ENCODE peak calls at places on chromosome 1, in ten cellular contexts. One of them, this sample, is unnamed.

GRCh38 chr1:248824701-248825100 is 1.0 kb downstream of the SH3BP5L start:
- DNase-seq in CD4-positive, alpha-beta memory T cell: no peak
- DNase-seq in GM12865: no peak
- DNase-seq in heart left ventricle: no peak
- DNase-seq in transverse colon: no peak
- DNase-seq in uterus: no peak
- DNase-seq in tibial artery: peak; percentile 52
- DNase-seq in psoas muscle: no peak
- DNase-seq in cardiac muscle cell: no peak
- DNase-seq in A549: no peak
- DNase-seq in this sample: no peak

GRCh38 chr1:197521118-197521739 is 253.2 kb downstream of the CRB1 start:
- DNase-seq in CD4-positive, alpha-beta memory T cell: no peak
- DNase-seq in GM12865: peak; percentile 56
- DNase-seq in heart left ventricle: no peak
- DNase-seq in transverse colon: no peak
- DNase-seq in uterus: no peak
- DNase-seq in tibial artery: no peak
- DNase-seq in psoas muscle: no peak
- DNase-seq in cardiac muscle cell: peak; percentile 52
- DNase-seq in A549: peak; percentile 25
- DNase-seq in this sample: no peak

GRCh38 chr1:7355646-7356045 is 415.4 kb upstream of the VAMP3 start:
- DNase-seq in CD4-positive, alpha-beta memory T cell: no peak
- DNase-seq in GM12865: no peak
- DNase-seq in heart left ventricle: no peak
- DNase-seq in transverse colon: no peak
- DNase-seq in uterus: no peak
- DNase-seq in tibial artery: no peak
- DNase-seq in psoas muscle: no peak
- DNase-seq in cardiac muscle cell: no peak
- DNase-seq in A549: no peak
- DNase-seq in this sample: no peak

GRCh38 chr1:45490121-45490622 is 791 bp downstream of the TESK2 start:
- DNase-seq in CD4-positive, alpha-beta memory T cell: no peak
- DNase-seq in GM12865: peak; percentile 15
- DNase-seq in heart left ventricle: no peak
- DNase-seq in transverse colon: no peak
- DNase-seq in uterus: no peak
- DNase-seq in tibial artery: no peak
- DNase-seq in psoas muscle: no peak
- DNase-seq in cardiac muscle cell: no peak
- DNase-seq in A549: no peak
- DNase-seq in this sample: no peak

GRCh38 chr1:79657916-79658662 is 651.6 kb upstream of the ADGRL4 start:
- DNase-seq in CD4-positive, alpha-beta memory T cell: no peak
- DNase-seq in GM12865: no peak
- DNase-seq in heart left ventricle: no peak
- DNase-seq in transverse colon: no peak
- DNase-seq in uterus: no peak
- DNase-seq in tibial artery: no peak
- DNase-seq in psoas muscle: no peak
- DNase-seq in cardiac muscle cell: no peak
- DNase-seq in A549: no peak
- DNase-seq in this sample: no peak

GRCh38 chr1:9281907-9282306 is 10.8 kb upstream of the SPSB1 start:
- DNase-seq in CD4-positive, alpha-beta memory T cell: no peak
- DNase-seq in GM12865: no peak
- DNase-seq in heart left ventricle: no peak
- DNase-seq in transverse colon: no peak
- DNase-seq in uterus: no peak
- DNase-seq in tibial artery: no peak
- DNase-seq in psoas muscle: no peak
- DNase-seq in cardiac muscle cell: no peak
- DNase-seq in A549: no peak
- DNase-seq in this sample: no peak

GRCh38 chr1:226601456-226601855 is 52.9 kb downstream of the STUM start:
- DNase-seq in CD4-positive, alpha-beta memory T cell: no peak
- DNase-seq in GM12865: no peak
- DNase-seq in heart left ventricle: no peak
- DNase-seq in transverse colon: no peak
- DNase-seq in uterus: no peak
- DNase-seq in tibial artery: no peak
- DNase-seq in psoas muscle: no peak
- DNase-seq in cardiac muscle cell: no peak
- DNase-seq in A549: no peak
- DNase-seq in this sample: no peak

GRCh38 chr1:99217599-99217998 is 46.7 kb upstream of the PLPPR4 start:
- DNase-seq in CD4-positive, alpha-beta memory T cell: no peak
- DNase-seq in GM12865: no peak
- DNase-seq in heart left ventricle: no peak
- DNase-seq in transverse colon: no peak
- DNase-seq in uterus: no peak
- DNase-seq in tibial artery: no peak
- DNase-seq in psoas muscle: no peak
- DNase-seq in cardiac muscle cell: no peak
- DNase-seq in A549: no peak
- DNase-seq in this sample: peak; percentile 14

GRCh38 chr1:180201451-180202200 is 28.4 kb upstream of the LHX4 start:
- DNase-seq in CD4-positive, alpha-beta memory T cell: no peak
- DNase-seq in GM12865: no peak
- DNase-seq in heart left ventricle: no peak
- DNase-seq in transverse colon: no peak
- DNase-seq in uterus: no peak
- DNase-seq in tibial artery: no peak
- DNase-seq in psoas muscle: no peak
- DNase-seq in cardiac muscle cell: no peak
- DNase-seq in A549: no peak
- DNase-seq in this sample: no peak

GRCh38 chr1:183864611-183865010 is 59.7 kb downstream of the RGL1 start:
- DNase-seq in CD4-positive, alpha-beta memory T cell: no peak
- DNase-seq in GM12865: no peak
- DNase-seq in heart left ventricle: no peak
- DNase-seq in transverse colon: no peak
- DNase-seq in uterus: no peak
- DNase-seq in tibial artery: no peak
- DNase-seq in psoas muscle: no peak
- DNase-seq in cardiac muscle cell: no peak
- DNase-seq in A549: no peak
- DNase-seq in this sample: no peak

GRCh38 chr1:201606581-201606980 is 67.7 kb downstream of the NAV1 start:
- DNase-seq in CD4-positive, alpha-beta memory T cell: no peak
- DNase-seq in GM12865: no peak
- DNase-seq in heart left ventricle: no peak
- DNase-seq in transverse colon: no peak
- DNase-seq in uterus: peak; percentile 53
- DNase-seq in tibial artery: no peak
- DNase-seq in psoas muscle: no peak
- DNase-seq in cardiac muscle cell: no peak
- DNase-seq in A549: no peak
- DNase-seq in this sample: no peak

GRCh38 chr1:167443757-167444156 is 74.6 kb downstream of the CD247 start:
- DNase-seq in CD4-positive, alpha-beta memory T cell: no peak
- DNase-seq in GM12865: no peak
- DNase-seq in heart left ventricle: no peak
- DNase-seq in transverse colon: no peak
- DNase-seq in uterus: no peak
- DNase-seq in tibial artery: no peak
- DNase-seq in psoas muscle: no peak
- DNase-seq in cardiac muscle cell: no peak
- DNase-seq in A549: no peak
- DNase-seq in this sample: no peak

GRCh38 chr1:10652626-10653025 is 143.8 kb downstream of the CASZ1 start:
- DNase-seq in CD4-positive, alpha-beta memory T cell: peak; percentile 5
- DNase-seq in GM12865: no peak
- DNase-seq in heart left ventricle: no peak
- DNase-seq in transverse colon: no peak
- DNase-seq in uterus: no peak
- DNase-seq in tibial artery: no peak
- DNase-seq in psoas muscle: no peak
- DNase-seq in cardiac muscle cell: no peak
- DNase-seq in A549: no peak
- DNase-seq in this sample: no peak

GRCh38 chr1:116569776-116570357 is 959 bp downstream of the CD58 start:
- DNase-seq in CD4-positive, alpha-beta memory T cell: peak; percentile 86
- DNase-seq in GM12865: peak; percentile 83
- DNase-seq in heart left ventricle: peak; percentile 63
- DNase-seq in transverse colon: peak; percentile 80
- DNase-seq in uterus: peak; percentile 45
- DNase-seq in tibial artery: peak; percentile 75
- DNase-seq in psoas muscle: peak; percentile 34
- DNase-seq in cardiac muscle cell: no peak
- DNase-seq in A549: peak; percentile 24
- DNase-seq in this sample: no peak

GRCh38 chr1:116567790-116568667 is 2.8 kb downstream of the CD58 start:
- DNase-seq in CD4-positive, alpha-beta memory T cell: no peak
- DNase-seq in GM12865: peak; percentile 56
- DNase-seq in heart left ventricle: no peak
- DNase-seq in transverse colon: no peak
- DNase-seq in uterus: no peak
- DNase-seq in tibial artery: no peak
- DNase-seq in psoas muscle: no peak
- DNase-seq in cardiac muscle cell: no peak
- DNase-seq in A549: no peak
- DNase-seq in this sample: no peak

GRCh38 chr1:116571215-116571919 is 541 bp upstream of the CD58 start:
- DNase-seq in CD4-positive, alpha-beta memory T cell: no peak
- DNase-seq in GM12865: no peak
- DNase-seq in heart left ventricle: no peak
- DNase-seq in transverse colon: no peak
- DNase-seq in uterus: no peak
- DNase-seq in tibial artery: no peak
- DNase-seq in psoas muscle: no peak
- DNase-seq in cardiac muscle cell: no peak
- DNase-seq in A549: no peak
- DNase-seq in this sample: peak; percentile 5

GRCh38 chr1:116570358-116571214 is at the start of gene CD58:
- DNase-seq in CD4-positive, alpha-beta memory T cell: peak; percentile 81
- DNase-seq in GM12865: peak; percentile 96
- DNase-seq in heart left ventricle: peak; percentile 95
- DNase-seq in transverse colon: peak; percentile 93
- DNase-seq in uterus: peak; percentile 83
- DNase-seq in tibial artery: peak; percentile 95
- DNase-seq in psoas muscle: peak; percentile 90
- DNase-seq in cardiac muscle cell: peak; percentile 92
- DNase-seq in A549: peak; percentile 79
- DNase-seq in this sample: peak; percentile 79

GRCh38 chr1:116568925-116569490 is 1.8 kb downstream of the CD58 start:
- DNase-seq in CD4-positive, alpha-beta memory T cell: no peak
- DNase-seq in GM12865: no peak
- DNase-seq in heart left ventricle: no peak
- DNase-seq in transverse colon: no peak
- DNase-seq in uterus: no peak
- DNase-seq in tibial artery: no peak
- DNase-seq in psoas muscle: no peak
- DNase-seq in cardiac muscle cell: no peak
- DNase-seq in A549: no peak
- DNase-seq in this sample: no peak
- H3K4me3 ChIP-seq in CD4-positive, alpha-beta memory T cell: no peak overlapping the region
- H3K4me3 ChIP-seq in GM12865: peak overlapping the region; percentile 93
- H3K4me3 ChIP-seq in heart left ventricle: no peak overlapping the region
- H3K4me3 ChIP-seq in transverse colon: no peak overlapping the region
- H3K4me3 ChIP-seq in uterus: no peak overlapping the region
- H3K4me3 ChIP-seq in tibial artery: no peak overlapping the region
- H3K4me3 ChIP-seq in psoas muscle: no peak overlapping the region
- H3K4me3 ChIP-seq in cardiac muscle cell: no peak overlapping the region
- H3K4me3 ChIP-seq in A549: no peak overlapping the region
- H3K4me3 ChIP-seq in this sample: no peak overlapping the region

GRCh38 chr1:43388613-43389012 is 987 bp downstream of the MED8 start:
- DNase-seq in CD4-positive, alpha-beta memory T cell: no peak
- DNase-seq in GM12865: no peak
- DNase-seq in heart left ventricle: no peak
- DNase-seq in transverse colon: no peak
- DNase-seq in uterus: no peak
- DNase-seq in tibial artery: no peak
- DNase-seq in psoas muscle: no peak
- DNase-seq in cardiac muscle cell: no peak
- DNase-seq in A549: no peak
- DNase-seq in this sample: no peak
- H3K4me3 ChIP-seq in CD4-positive, alpha-beta memory T cell: peak overlapping the region; percentile 87
- H3K4me3 ChIP-seq in GM12865: peak overlapping the region; percentile 82
- H3K4me3 ChIP-seq in heart left ventricle: peak overlapping the region; percentile 53
- H3K4me3 ChIP-seq in transverse colon: peak overlapping the region; percentile 64
- H3K4me3 ChIP-seq in uterus: peak overlapping the region; percentile 74
- H3K4me3 ChIP-seq in tibial artery: peak overlapping the region; percentile 78
- H3K4me3 ChIP-seq in psoas muscle: peak overlapping the region; percentile 91
- H3K4me3 ChIP-seq in cardiac muscle cell: peak overlapping the region; percentile 72
- H3K4me3 ChIP-seq in A549: peak overlapping the region; percentile 74
- H3K4me3 ChIP-seq in this sample: peak overlapping the region; percentile 59

GRCh38 chr1:168783831-168784230 is 54.8 kb upstream of the DPT start:
- DNase-seq in CD4-positive, alpha-beta memory T cell: no peak
- DNase-seq in GM12865: no peak
- DNase-seq in heart left ventricle: no peak
- DNase-seq in transverse colon: no peak
- DNase-seq in uterus: peak; percentile 51
- DNase-seq in tibial artery: no peak
- DNase-seq in psoas muscle: no peak
- DNase-seq in cardiac muscle cell: no peak
- DNase-seq in A549: peak; percentile 11
- DNase-seq in this sample: no peak
- H3K4me3 ChIP-seq in CD4-positive, alpha-beta memory T cell: no peak overlapping the region
- H3K4me3 ChIP-seq in GM12865: no peak overlapping the region
- H3K4me3 ChIP-seq in heart left ventricle: no peak overlapping the region
- H3K4me3 ChIP-seq in transverse colon: no peak overlapping the region
- H3K4me3 ChIP-seq in uterus: no peak overlapping the region
- H3K4me3 ChIP-seq in tibial artery: no peak overlapping the region
- H3K4me3 ChIP-seq in psoas muscle: peak overlapping the region; percentile 4
- H3K4me3 ChIP-seq in cardiac muscle cell: no peak overlapping the region
- H3K4me3 ChIP-seq in A549: no peak overlapping the region
- H3K4me3 ChIP-seq in this sample: no peak overlapping the region

GRCh38 chr1:75134939-75135828 is 996 bp downstream of the LHX8 start:
- DNase-seq in CD4-positive, alpha-beta memory T cell: no peak
- DNase-seq in GM12865: no peak
- DNase-seq in heart left ventricle: no peak
- DNase-seq in transverse colon: no peak
- DNase-seq in uterus: no peak
- DNase-seq in tibial artery: no peak
- DNase-seq in psoas muscle: no peak
- DNase-seq in cardiac muscle cell: peak; percentile 30
- DNase-seq in A549: peak; percentile 7
- DNase-seq in this sample: no peak

GRCh38 chr1:75136158-75136815 is 2.1 kb downstream of the LHX8 start:
- DNase-seq in CD4-positive, alpha-beta memory T cell: no peak
- DNase-seq in GM12865: no peak
- DNase-seq in heart left ventricle: no peak
- DNase-seq in transverse colon: no peak
- DNase-seq in uterus: no peak
- DNase-seq in tibial artery: no peak
- DNase-seq in psoas muscle: no peak
- DNase-seq in cardiac muscle cell: peak; percentile 72
- DNase-seq in A549: peak; percentile 10
- DNase-seq in this sample: no peak

GRCh38 chr1:75133754-75134655 is at the start of gene LHX8:
- DNase-seq in CD4-positive, alpha-beta memory T cell: no peak
- DNase-seq in GM12865: peak; percentile 13
- DNase-seq in heart left ventricle: no peak
- DNase-seq in transverse colon: no peak
- DNase-seq in uterus: no peak
- DNase-seq in tibial artery: no peak
- DNase-seq in psoas muscle: no peak
- DNase-seq in cardiac muscle cell: peak; percentile 56
- DNase-seq in A549: peak; percentile 20
- DNase-seq in this sample: no peak

GRCh38 chr1:75135829-75136142 is 1.6 kb downstream of the LHX8 start:
- DNase-seq in CD4-positive, alpha-beta memory T cell: no peak
- DNase-seq in GM12865: no peak
- DNase-seq in heart left ventricle: no peak
- DNase-seq in transverse colon: no peak
- DNase-seq in uterus: no peak
- DNase-seq in tibial artery: no peak
- DNase-seq in psoas muscle: no peak
- DNase-seq in cardiac muscle cell: no peak
- DNase-seq in A549: peak; percentile 7
- DNase-seq in this sample: no peak

GRCh38 chr1:75134656-75134938 is 409 bp downstream of the LHX8 start:
- DNase-seq in CD4-positive, alpha-beta memory T cell: no peak
- DNase-seq in GM12865: no peak
- DNase-seq in heart left ventricle: no peak
- DNase-seq in transverse colon: no peak
- DNase-seq in uterus: no peak
- DNase-seq in tibial artery: no peak
- DNase-seq in psoas muscle: no peak
- DNase-seq in cardiac muscle cell: no peak
- DNase-seq in A549: no peak
- DNase-seq in this sample: no peak
- H3K4me3 ChIP-seq in CD4-positive, alpha-beta memory T cell: no peak overlapping the region
- H3K4me3 ChIP-seq in GM12865: no peak overlapping the region
- H3K4me3 ChIP-seq in heart left ventricle: no peak overlapping the region
- H3K4me3 ChIP-seq in transverse colon: no peak overlapping the region
- H3K4me3 ChIP-seq in uterus: peak overlapping the region; percentile 13
- H3K4me3 ChIP-seq in tibial artery: no peak overlapping the region
- H3K4me3 ChIP-seq in psoas muscle: peak overlapping the region; percentile 50
- H3K4me3 ChIP-seq in cardiac muscle cell: no peak overlapping the region
- H3K4me3 ChIP-seq in A549: peak overlapping the region; percentile 53
- H3K4me3 ChIP-seq in this sample: no peak overlapping the region

This sample was measured in Caco-2.